ENCODE peak calls at places on chromosome 17, in ten cellular contexts. N is right atrium auricular region; O is endothelial cell of umbilical vein; D is fibroblast of lung; A is pancreas; L is uterus; R is CD8-positive, alpha-beta T cell; M is neuronal stem cell; H is A673; J is stomach. S is an unnamed sample. For H3K27me3 and H3K4me1, the result is how much of the 10 kb centered on the place peaks cover.

GRCh38 chr17:57523926-57524634 is 221.0 kb downstream of the CCDC182 start:
- DNase-seq in A (peak), J (peak), O (peak), R (no peak), N (no peak), L (no peak), D (peak), M (no peak), H (no peak), S (no peak)

GRCh38 chr17:27469256-27469655 is 13.0 kb downstream of the KSR1 start:
- DNase-seq in A (no peak), H (no peak), J (no peak), L (no peak), R (no peak), O (no peak), D (no peak), M (no peak), N (no peak), S (no peak)

GRCh38 chr17:21039839-21040575 is 2.8 kb downstream of the USP22 start:
- DNase-seq in L (no peak), D (peak), R (no peak), M (no peak), O (peak), N (no peak), H (peak), J (no peak), A (no peak), S (no peak)

GRCh38 chr17:55763856-55764255 is 13.0 kb downstream of the PCTP start:
- DNase-seq in D (peak), R (no peak), O (peak), M (no peak), A (no peak), L (no peak), H (peak), N (no peak), J (no peak), S (no peak)

GRCh38 chr17:77572065-77572601 is 386.4 kb upstream of the TNRC6C start:
- DNase-seq in H (no peak), D (no peak), A (no peak), L (no peak), N (no peak), R (no peak), J (no peak), O (no peak), M (no peak), S (no peak)

GRCh38 chr17:83084621-83085056 is 5.2 kb downstream of the METRNL start:
- DNase-seq in A (no peak), O (no peak), J (peak), H (no peak), R (no peak), D (no peak), M (no peak), L (no peak), N (no peak), S (no peak)

GRCh38 chr17:43945074-43945824 is 3.0 kb upstream of the PPY start:
- DNase-seq in L (no peak), R (no peak), H (peak), J (no peak), D (peak), M (no peak), A (no peak), O (no peak), N (no peak), S (no peak)

GRCh38 chr17:77312786-77313599 is 172.2 kb downstream of the SEC14L1 start:
- DNase-seq in J (peak), N (peak), H (no peak), R (no peak), L (peak), M (no peak), O (no peak), D (peak), A (peak), S (no peak)

GRCh38 chr17:80599546-80600305 is 55.1 kb downstream of the RPTOR start:
- DNase-seq in L (no peak), J (no peak), D (no peak), O (no peak), R (no peak), N (no peak), A (no peak), H (no peak), M (no peak), S (no peak)

GRCh38 chr17:61583242-61583641 is 7.8 kb downstream of the NACA2 start:
- DNase-seq in R (no peak), H (peak), M (no peak), J (no peak), N (no peak), L (no peak), O (peak), D (peak), A (no peak), S (no peak)

GRCh38 chr17:4483012-4483840 is 15.5 kb upstream of the SPNS2 start:
- DNase-seq in N (no peak), J (peak), R (no peak), M (no peak), A (peak), H (no peak), O (no peak), L (no peak), D (no peak), S (no peak)

GRCh38 chr17:65914784-65915342 is 277.1 kb downstream of the CEP112 start:
- DNase-seq in J (no peak), M (no peak), A (no peak), D (no peak), O (peak), L (no peak), R (no peak), H (no peak), N (no peak), S (no peak)

GRCh38 chr17:3316836-3317235 is 18.7 kb upstream of the OR3A1 start:
- DNase-seq in N (no peak), A (no peak), H (no peak), J (no peak), D (no peak), R (no peak), O (no peak), M (no peak), L (no peak), S (no peak)

GRCh38 chr17:60231234-60231633 is 81.5 kb downstream of the CA4 start:
- DNase-seq in H (peak), L (no peak), R (no peak), M (no peak), D (peak), J (no peak), A (no peak), N (no peak), O (peak), S (no peak)

GRCh38 chr17:80886641-80887573 is 104.7 kb upstream of the CHMP6 start:
- DNase-seq in J (no peak), H (no peak), R (no peak), A (no peak), N (no peak), O (no peak), D (no peak), M (no peak), L (no peak), S (no peak)

DNA sequence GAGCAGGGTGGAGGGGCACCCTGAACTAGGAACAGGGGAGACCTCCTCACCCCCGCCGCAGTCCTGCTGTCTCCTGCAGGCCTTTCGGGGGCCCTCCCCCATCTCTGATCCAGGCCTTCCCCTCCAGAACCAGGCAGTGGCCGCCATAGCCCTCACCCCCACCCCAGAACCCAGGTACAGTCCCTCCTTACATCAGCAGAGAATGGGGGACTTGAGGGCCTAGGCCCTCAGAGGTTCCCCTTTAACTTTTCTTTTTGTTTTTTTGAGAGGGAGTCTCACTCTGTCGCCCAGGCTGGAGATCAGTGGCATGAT is 4.3 kb upstream of the HAP1 start:
- DNase-seq in O (no peak), A (no peak), D (no peak), L (no peak), H (no peak), M (no peak), N (no peak), R (no peak), J (no peak), S (no peak)
- H3K4me3 ChIP-seq in O (no peak), A (no peak), D (no peak), L (no peak), H (no peak), M (no peak), N (no peak), R (no peak), J (no peak), S (no peak)

DNA sequence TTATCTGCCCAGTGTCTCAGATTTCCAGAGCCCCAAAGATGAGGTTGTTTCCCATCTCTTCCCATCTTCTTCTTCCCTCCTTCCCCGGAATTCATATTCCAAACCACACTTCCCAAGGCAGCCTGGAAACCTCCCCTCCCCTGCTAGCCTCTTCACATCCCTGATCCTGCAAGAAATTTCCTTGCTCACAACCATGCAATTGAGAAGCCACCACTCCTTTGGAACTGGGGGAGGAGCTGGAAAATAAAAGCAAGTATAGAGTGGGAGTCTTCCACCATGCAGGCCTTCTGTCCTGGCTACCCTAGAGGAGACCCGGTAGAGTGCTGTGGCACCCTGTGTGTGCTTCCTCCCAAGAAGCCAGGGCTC is 15.5 kb upstream of the HOXB2 start:
- DNase-seq in N (no peak), O (no peak), J (no peak), D (no peak), L (no peak), M (no peak), R (no peak), A (no peak), H (no peak), S (no peak)
- H3K27me3 ChIP-seq in N (under half), O (under half), J (under half), D (under half), L (under half), M (half or more), R (under half), A (under half), H (under half), S (half or more)

GRCh38 chr17:7640783-7641182 is 9.9 kb upstream of the ATP1B2 start:
- DNase-seq in D (no peak), H (no peak), O (no peak), J (no peak), N (no peak), A (no peak), R (no peak), M (no peak), L (no peak), S (no peak)
- H3K4me1 ChIP-seq in D (under half), H (under half), O (under half), J (under half), N (under half), A (under half), R (under half), M (under half), L (under half), S (under half)

GRCh38 chr17:69141802-69142472 is at the start of gene ABCA6:
- DNase-seq in J (no peak), R (no peak), N (no peak), D (peak), L (no peak), A (no peak), H (peak), M (no peak), O (peak), S (no peak)
- H3K4me3 ChIP-seq in J (peak), R (no peak), N (peak), D (peak), L (peak), A (no peak), H (peak), M (no peak), O (peak), S (no peak)

S was measured in iPS DF 6.9.